ENCODE peak calls at places on chromosomes 16 and 17, in four cellular contexts. N is WERI-Rb-1; T is HTR-8/SVneo; Q is stimulated activated CD4-positive, alpha-beta T cell treated with anti-CD3 and anti-CD28 coated beads, TNF-alpha, amount 100 ng/mL, for 4 hours. W is an unnamed sample.
A peak's percentile ranks its signal among the peaks of the same experiment; 100 is the strongest.

GRCh38 chr17:73357318-73357717 is 45.5 kb upstream of the CDC42EP4 start:
- DNase-seq in N (no peak), T (no peak), Q (no peak), W (no peak)

GRCh38 chr16:83040174-83040573 is 413.4 kb downstream of the CDH13 start:
- DNase-seq in N (no peak), T (no peak), Q (no peak), W (no peak)

GRCh38 chr16:65548470-65548869 is 426.6 kb upstream of the CDH11 start:
- DNase-seq in N (peak; percentile 37), T (no peak), Q (no peak), W (no peak)

GRCh38 chr17:38970128-38970527 is 2.9 kb upstream of the FBXO47 start:
- DNase-seq in N (no peak), T (no peak), Q (no peak), W (peak; percentile 11)

GRCh38 chr16:29729116-29729521 is 16.7 kb downstream of the C16orf54 start:
- DNase-seq in N (peak; percentile 71), T (peak; percentile 74), Q (no peak), W (peak; percentile 88)

GRCh38 chr17:65750678-65751077 is 189.2 kb upstream of the AXIN2 start:
- DNase-seq in N (no peak), T (peak; percentile 74), Q (peak; percentile 3), W (no peak)

GRCh38 chr16:1475552-1476114 is 805 bp upstream of the CLCN7 start:
- DNase-seq in N (no peak), T (no peak), Q (no peak), W (no peak)

GRCh38 chr17:71461504-71462197 is 659.2 kb upstream of the SOX9 start:
- DNase-seq in N (peak; percentile 8), T (no peak), Q (no peak), W (peak; percentile 41)

GRCh38 chr16:50547944-50548658 is at the start of gene NKD1:
- DNase-seq in N (peak; percentile 63), T (peak; percentile 55), Q (peak; percentile 58), W (peak; percentile 77)

GRCh38 chr17:17141860-17142552 is 64.1 kb downstream of the PLD6 start:
- DNase-seq in N (peak; percentile 62), T (peak; percentile 52), Q (no peak), W (peak; percentile 47)

GRCh38 chr17:6070280-6070894 is at the start of gene WSCD1:
- DNase-seq in N (peak; percentile 53), T (no peak), Q (no peak), W (peak; percentile 72)

GRCh38 chr17:12256380-12256995 is 235.8 kb downstream of the MAP2K4 start:
- DNase-seq in N (peak; percentile 31), T (peak; percentile 59), Q (no peak), W (peak; percentile 73)

GRCh38 chr17:44400226-44400847 is 10.9 kb upstream of the ITGA2B start:
- DNase-seq in N (no peak), T (peak; percentile 57), Q (no peak), W (peak; percentile 29)

GRCh38 chr17:7177210-7177953 is 1.8 kb downstream of the ASGR1 start:
- DNase-seq in N (peak; percentile 82), T (peak; percentile 90), Q (peak; percentile 42), W (peak; percentile 91)

GRCh38 chr16:82067042-82067809 is 32.2 kb downstream of the HSD17B2 start:
- DNase-seq in N (no peak), T (no peak), Q (no peak), W (no peak)

GRCh38 chr16:84266451-84266850 is 26.6 kb upstream of the KCNG4 start:
- DNase-seq in N (peak; percentile 88), T (peak; percentile 69), Q (no peak), W (peak; percentile 99)

GRCh38 chr16:75702247-75702646 is 986 bp upstream of the DUXB start:
- DNase-seq in N (peak; percentile 65), T (no peak), Q (no peak), W (peak; percentile 90)

W was measured in NCI-H82.